ENCODE peak calls at places on chromosomes 5 and 9, in six cellular contexts. Y is stimulated activated CD4-positive, alpha-beta T cell treated with anti-CD3 and anti-CD28 coated beads, Interleukin-12 subunit alpha, Interleukin-12 subunit beta, amount 100 ng/mL, for 4 hours; Z is Calu3; N is amygdala; R is NCI-H524 treated with DMSO at 0.1 percent for 48 hours; G is fibroblast of pulmonary artery. P is an unnamed sample.

GRCh38 chr9:108889649-108890067 is 27.6 kb downstream of the ACTL7A start:
- DNase-seq in Y (no peak), G (peak), Z (no peak), R (no peak), N (no peak), P (peak)

GRCh38 chr5:86968311-86968753 is 299.4 kb upstream of the RASA1 start:
- DNase-seq in Y (no peak), G (peak), N (no peak), R (no peak), Z (peak), P (peak)

GRCh38 chr5:36496471-36496870 is 109.9 kb upstream of the SLC1A3 start:
- DNase-seq in N (no peak), G (no peak), Z (no peak), R (no peak), Y (no peak), P (no peak)

GRCh38 chr5:137706841-137707240 is 29.0 kb downstream of the KLHL3 start:
- DNase-seq in G (peak), Y (no peak), R (no peak), N (no peak), Z (no peak), P (peak)

GRCh38 chr9:131485728-131486381 is 16.9 kb upstream of the POMT1 start:
- DNase-seq in R (no peak), Y (no peak), Z (no peak), N (no peak), G (no peak), P (no peak)

GRCh38 chr9:122900791-122901190 is 4.4 kb downstream of the RC3H2 start:
- DNase-seq in Y (no peak), R (no peak), Z (no peak), N (no peak), G (peak), P (peak)

GRCh38 chr5:67092447-67093023 is 104.1 kb downstream of the CD180 start:
- DNase-seq in Z (no peak), R (no peak), N (no peak), Y (no peak), G (peak), P (no peak)

GRCh38 chr9:108897324-108898096 is 35.4 kb downstream of the ACTL7A start:
- DNase-seq in Y (no peak), Z (no peak), G (no peak), N (no peak), R (no peak), P (no peak)

GRCh38 chr5:157568717-157569116 is 6.9 kb downstream of the ADAM19 start:
- DNase-seq in N (peak), G (no peak), Y (no peak), R (no peak), Z (no peak), P (peak)

GRCh38 chr9:114025196-114025753 is 52.8 kb downstream of the AMBP start:
- DNase-seq in N (no peak), G (peak), Z (no peak), R (no peak), Y (no peak), P (no peak)

GRCh38 chr9:76451234-76451633 is 7.7 kb upstream of the GCNT1 start:
- DNase-seq in G (peak), R (no peak), Z (no peak), Y (no peak), N (no peak), P (no peak)

P was measured in endothelial cell of umbilical vein.